ENCODE peak calls at places on chromosomes 11 and 22, in ten cellular contexts. One of them, this sample, is unnamed.

GRCh38 chr11:129248618-129249017 is 56.5 kb upstream of the ARHGAP32 start:
- DNase-seq in thoracic aorta: no peak
- DNase-seq in right lobe of liver: no peak
- DNase-seq in psoas muscle: no peak
- DNase-seq in upper lobe of left lung: no peak
- DNase-seq in astrocyte of the cerebellum: no peak
- DNase-seq in cardiac fibroblast: peak; percentile 57
- DNase-seq in epithelial cell of esophagus: peak; percentile 47
- DNase-seq in fibroblast of mammary gland: peak; percentile 84
- DNase-seq in foreskin fibroblast: peak; percentile 81
- DNase-seq in this sample: no peak

GRCh38 chr11:76062733-76063132 is 143.6 kb downstream of the WNT11 start:
- DNase-seq in thoracic aorta: no peak
- DNase-seq in right lobe of liver: no peak
- DNase-seq in psoas muscle: no peak
- DNase-seq in upper lobe of left lung: no peak
- DNase-seq in astrocyte of the cerebellum: no peak
- DNase-seq in cardiac fibroblast: no peak
- DNase-seq in epithelial cell of esophagus: no peak
- DNase-seq in fibroblast of mammary gland: no peak
- DNase-seq in foreskin fibroblast: no peak
- DNase-seq in this sample: no peak

GRCh38 chr11:125202362-125202880 is 37.9 kb downstream of the PKNOX2 start:
- DNase-seq in thoracic aorta: no peak
- DNase-seq in right lobe of liver: no peak
- DNase-seq in psoas muscle: no peak
- DNase-seq in upper lobe of left lung: no peak
- DNase-seq in astrocyte of the cerebellum: no peak
- DNase-seq in cardiac fibroblast: no peak
- DNase-seq in epithelial cell of esophagus: no peak
- DNase-seq in fibroblast of mammary gland: no peak
- DNase-seq in foreskin fibroblast: no peak
- DNase-seq in this sample: no peak

GRCh38 chr22:35631597-35631996 is 14.5 kb upstream of the MB start:
- DNase-seq in thoracic aorta: no peak
- DNase-seq in right lobe of liver: no peak
- DNase-seq in psoas muscle: peak; percentile 53
- DNase-seq in upper lobe of left lung: peak; percentile 62
- DNase-seq in astrocyte of the cerebellum: no peak
- DNase-seq in cardiac fibroblast: peak; percentile 52
- DNase-seq in epithelial cell of esophagus: peak; percentile 69
- DNase-seq in fibroblast of mammary gland: peak; percentile 46
- DNase-seq in foreskin fibroblast: peak; percentile 47
- DNase-seq in this sample: no peak

GRCh38 chr22:48065852-48066251 is 1303.4 kb downstream of the TBC1D22A start:
- DNase-seq in thoracic aorta: no peak
- DNase-seq in right lobe of liver: no peak
- DNase-seq in psoas muscle: no peak
- DNase-seq in upper lobe of left lung: no peak
- DNase-seq in astrocyte of the cerebellum: no peak
- DNase-seq in cardiac fibroblast: no peak
- DNase-seq in epithelial cell of esophagus: no peak
- DNase-seq in fibroblast of mammary gland: no peak
- DNase-seq in foreskin fibroblast: no peak
- DNase-seq in this sample: no peak

GRCh38 chr11:116707746-116708145 is 65.0 kb downstream of the BUD13 start:
- DNase-seq in thoracic aorta: no peak
- DNase-seq in right lobe of liver: no peak
- DNase-seq in psoas muscle: no peak
- DNase-seq in upper lobe of left lung: no peak
- DNase-seq in astrocyte of the cerebellum: no peak
- DNase-seq in cardiac fibroblast: no peak
- DNase-seq in epithelial cell of esophagus: peak; percentile 63
- DNase-seq in fibroblast of mammary gland: no peak
- DNase-seq in foreskin fibroblast: no peak
- DNase-seq in this sample: no peak

GRCh38 chr22:46590334-46590733 is 29.9 kb upstream of the GRAMD4 start:
- DNase-seq in thoracic aorta: no peak
- DNase-seq in right lobe of liver: peak; percentile 52
- DNase-seq in psoas muscle: peak; percentile 57
- DNase-seq in upper lobe of left lung: peak; percentile 61
- DNase-seq in astrocyte of the cerebellum: no peak
- DNase-seq in cardiac fibroblast: no peak
- DNase-seq in epithelial cell of esophagus: no peak
- DNase-seq in fibroblast of mammary gland: no peak
- DNase-seq in foreskin fibroblast: no peak
- DNase-seq in this sample: no peak

GRCh38 chr11:19958218-19958617 is 202.1 kb downstream of the DBX1 start:
- DNase-seq in thoracic aorta: no peak
- DNase-seq in right lobe of liver: no peak
- DNase-seq in psoas muscle: no peak
- DNase-seq in upper lobe of left lung: no peak
- DNase-seq in astrocyte of the cerebellum: no peak
- DNase-seq in cardiac fibroblast: peak; percentile 40
- DNase-seq in epithelial cell of esophagus: no peak
- DNase-seq in fibroblast of mammary gland: no peak
- DNase-seq in foreskin fibroblast: no peak
- DNase-seq in this sample: no peak

GRCh38 chr11:130550160-130550559 is 101.7 kb downstream of the ADAMTS15 start:
- DNase-seq in thoracic aorta: no peak
- DNase-seq in right lobe of liver: no peak
- DNase-seq in psoas muscle: no peak
- DNase-seq in upper lobe of left lung: no peak
- DNase-seq in astrocyte of the cerebellum: no peak
- DNase-seq in cardiac fibroblast: no peak
- DNase-seq in epithelial cell of esophagus: no peak
- DNase-seq in fibroblast of mammary gland: no peak
- DNase-seq in foreskin fibroblast: no peak
- DNase-seq in this sample: no peak

GRCh38 chr11:68843703-68844312 is 2.1 kb upstream of the CPT1A start:
- DNase-seq in thoracic aorta: no peak
- DNase-seq in right lobe of liver: peak; percentile 93
- DNase-seq in psoas muscle: peak; percentile 78
- DNase-seq in upper lobe of left lung: peak; percentile 94
- DNase-seq in astrocyte of the cerebellum: no peak
- DNase-seq in cardiac fibroblast: peak; percentile 56
- DNase-seq in epithelial cell of esophagus: peak; percentile 73
- DNase-seq in fibroblast of mammary gland: no peak
- DNase-seq in foreskin fibroblast: no peak
- DNase-seq in this sample: no peak

GRCh38 chr11:101706541-101706940 is 122.7 kb upstream of the TRPC6 start:
- DNase-seq in thoracic aorta: no peak
- DNase-seq in right lobe of liver: no peak
- DNase-seq in psoas muscle: no peak
- DNase-seq in upper lobe of left lung: no peak
- DNase-seq in astrocyte of the cerebellum: peak; percentile 13
- DNase-seq in cardiac fibroblast: no peak
- DNase-seq in epithelial cell of esophagus: peak; percentile 85
- DNase-seq in fibroblast of mammary gland: peak; percentile 54
- DNase-seq in foreskin fibroblast: peak; percentile 71
- DNase-seq in this sample: no peak

GRCh38 chr22:35987487-35987886 is 41.1 kb downstream of the RBFOX2 start:
- DNase-seq in thoracic aorta: no peak
- DNase-seq in right lobe of liver: no peak
- DNase-seq in psoas muscle: no peak
- DNase-seq in upper lobe of left lung: no peak
- DNase-seq in astrocyte of the cerebellum: no peak
- DNase-seq in cardiac fibroblast: peak; percentile 34
- DNase-seq in epithelial cell of esophagus: peak; percentile 24
- DNase-seq in fibroblast of mammary gland: peak; percentile 85
- DNase-seq in foreskin fibroblast: peak; percentile 76
- DNase-seq in this sample: no peak

GRCh38 chr22:35023692-35024363 is 42.1 kb upstream of the ISX start:
- DNase-seq in thoracic aorta: no peak
- DNase-seq in right lobe of liver: peak; percentile 73
- DNase-seq in psoas muscle: peak; percentile 66
- DNase-seq in upper lobe of left lung: peak; percentile 51
- DNase-seq in astrocyte of the cerebellum: no peak
- DNase-seq in cardiac fibroblast: peak; percentile 43
- DNase-seq in epithelial cell of esophagus: peak; percentile 25
- DNase-seq in fibroblast of mammary gland: peak; percentile 39
- DNase-seq in foreskin fibroblast: peak; percentile 31
- DNase-seq in this sample: no peak

GRCh38 chr11:109221190-109221589 is 200.8 kb upstream of the C11orf87 start:
- DNase-seq in thoracic aorta: no peak
- DNase-seq in right lobe of liver: no peak
- DNase-seq in psoas muscle: no peak
- DNase-seq in upper lobe of left lung: no peak
- DNase-seq in astrocyte of the cerebellum: no peak
- DNase-seq in cardiac fibroblast: no peak
- DNase-seq in epithelial cell of esophagus: no peak
- DNase-seq in fibroblast of mammary gland: no peak
- DNase-seq in foreskin fibroblast: no peak
- DNase-seq in this sample: no peak

DNA sequence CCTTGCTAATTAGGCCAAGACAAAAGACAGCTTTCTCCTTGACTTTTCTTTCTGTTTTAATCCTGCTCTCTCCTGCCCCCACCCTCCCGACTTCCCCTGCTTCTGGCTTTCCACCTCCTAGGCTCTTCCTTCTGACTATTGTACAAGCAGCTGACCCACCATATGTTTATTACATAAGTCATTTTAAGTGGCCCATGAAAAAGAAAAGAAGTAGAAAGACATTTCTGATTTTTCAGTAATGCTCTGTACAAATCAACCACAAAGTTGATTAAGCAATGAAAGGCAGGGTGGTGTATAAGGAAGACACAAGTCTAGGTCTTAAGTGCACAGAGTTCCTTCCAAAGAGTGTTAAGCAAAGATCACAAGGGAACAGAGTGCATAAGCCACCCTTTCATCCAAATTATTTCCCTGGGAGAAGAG is 18.2 kb downstream of the JAML start:
- DNase-seq in thoracic aorta: no peak
- DNase-seq in right lobe of liver: no peak
- DNase-seq in psoas muscle: no peak
- DNase-seq in upper lobe of left lung: no peak
- DNase-seq in astrocyte of the cerebellum: no peak
- DNase-seq in cardiac fibroblast: no peak
- DNase-seq in epithelial cell of esophagus: no peak
- DNase-seq in fibroblast of mammary gland: no peak
- DNase-seq in foreskin fibroblast: no peak
- DNase-seq in this sample: no peak
- H3K4me3 ChIP-seq in thoracic aorta: no peak overlapping the region
- H3K4me3 ChIP-seq in right lobe of liver: no peak overlapping the region
- H3K4me3 ChIP-seq in psoas muscle: no peak overlapping the region
- H3K4me3 ChIP-seq in upper lobe of left lung: no peak overlapping the region
- H3K4me3 ChIP-seq in astrocyte of the cerebellum: no peak overlapping the region
- H3K4me3 ChIP-seq in cardiac fibroblast: no peak overlapping the region
- H3K4me3 ChIP-seq in epithelial cell of esophagus: no peak overlapping the region
- H3K4me3 ChIP-seq in fibroblast of mammary gland: no peak overlapping the region
- H3K4me3 ChIP-seq in foreskin fibroblast: no peak overlapping the region
- H3K4me3 ChIP-seq in this sample: no peak overlapping the region

GRCh38 chr22:24954856-24955255 is 2.3 kb downstream of the KIAA1671 start:
- DNase-seq in thoracic aorta: no peak
- DNase-seq in right lobe of liver: no peak
- DNase-seq in psoas muscle: no peak
- DNase-seq in upper lobe of left lung: no peak
- DNase-seq in astrocyte of the cerebellum: no peak
- DNase-seq in cardiac fibroblast: no peak
- DNase-seq in epithelial cell of esophagus: no peak
- DNase-seq in fibroblast of mammary gland: no peak
- DNase-seq in foreskin fibroblast: no peak
- DNase-seq in this sample: no peak
- TF ChIP-seq CTCF in thoracic aorta: no peak
- TF ChIP-seq CTCF in right lobe of liver: no peak
- TF ChIP-seq CTCF in psoas muscle: no peak
- TF ChIP-seq CTCF in upper lobe of left lung: no peak
- TF ChIP-seq CTCF in astrocyte of the cerebellum: no peak
- TF ChIP-seq CTCF in cardiac fibroblast: no peak
- TF ChIP-seq CTCF in epithelial cell of esophagus: no peak
- TF ChIP-seq CTCF in fibroblast of mammary gland: no peak
- TF ChIP-seq CTCF in foreskin fibroblast: no peak
- TF ChIP-seq CTCF in this sample: no peak

GRCh38 chr11:35968386-35969088 is 24.7 kb downstream of the LDLRAD3 start:
- DNase-seq in thoracic aorta: no peak
- DNase-seq in right lobe of liver: no peak
- DNase-seq in psoas muscle: no peak
- DNase-seq in upper lobe of left lung: no peak
- DNase-seq in astrocyte of the cerebellum: no peak
- DNase-seq in cardiac fibroblast: no peak
- DNase-seq in epithelial cell of esophagus: no peak
- DNase-seq in fibroblast of mammary gland: no peak
- DNase-seq in foreskin fibroblast: peak; percentile 73
- DNase-seq in this sample: no peak

GRCh38 chr11:35964846-35965245 is 21.0 kb downstream of the LDLRAD3 start:
- DNase-seq in thoracic aorta: no peak
- DNase-seq in right lobe of liver: no peak
- DNase-seq in psoas muscle: no peak
- DNase-seq in upper lobe of left lung: no peak
- DNase-seq in astrocyte of the cerebellum: no peak
- DNase-seq in cardiac fibroblast: peak; percentile 57
- DNase-seq in epithelial cell of esophagus: no peak
- DNase-seq in fibroblast of mammary gland: no peak
- DNase-seq in foreskin fibroblast: peak; percentile 19
- DNase-seq in this sample: no peak

GRCh38 chr11:35962373-35963138 is 18.7 kb downstream of the LDLRAD3 start:
- DNase-seq in thoracic aorta: no peak
- DNase-seq in right lobe of liver: no peak
- DNase-seq in psoas muscle: no peak
- DNase-seq in upper lobe of left lung: no peak
- DNase-seq in astrocyte of the cerebellum: no peak
- DNase-seq in cardiac fibroblast: peak; percentile 84
- DNase-seq in epithelial cell of esophagus: no peak
- DNase-seq in fibroblast of mammary gland: peak; percentile 62
- DNase-seq in foreskin fibroblast: peak; percentile 16
- DNase-seq in this sample: no peak

GRCh38 chr11:35967042-35967441 is 23.2 kb downstream of the LDLRAD3 start:
- DNase-seq in thoracic aorta: no peak
- DNase-seq in right lobe of liver: no peak
- DNase-seq in psoas muscle: peak; percentile 57
- DNase-seq in upper lobe of left lung: no peak
- DNase-seq in astrocyte of the cerebellum: no peak
- DNase-seq in cardiac fibroblast: no peak
- DNase-seq in epithelial cell of esophagus: no peak
- DNase-seq in fibroblast of mammary gland: no peak
- DNase-seq in foreskin fibroblast: no peak
- DNase-seq in this sample: no peak

GRCh38 chr11:35963911-35964310 is 20.0 kb downstream of the LDLRAD3 start:
- DNase-seq in thoracic aorta: no peak
- DNase-seq in right lobe of liver: no peak
- DNase-seq in psoas muscle: no peak
- DNase-seq in upper lobe of left lung: no peak
- DNase-seq in astrocyte of the cerebellum: no peak
- DNase-seq in cardiac fibroblast: peak; percentile 97
- DNase-seq in epithelial cell of esophagus: no peak
- DNase-seq in fibroblast of mammary gland: peak; percentile 91
- DNase-seq in foreskin fibroblast: no peak
- DNase-seq in this sample: no peak
- H3K4me3 ChIP-seq in thoracic aorta: no peak overlapping the region
- H3K4me3 ChIP-seq in right lobe of liver: no peak overlapping the region
- H3K4me3 ChIP-seq in psoas muscle: no peak overlapping the region
- H3K4me3 ChIP-seq in upper lobe of left lung: no peak overlapping the region
- H3K4me3 ChIP-seq in astrocyte of the cerebellum: no peak overlapping the region
- H3K4me3 ChIP-seq in cardiac fibroblast: no peak overlapping the region
- H3K4me3 ChIP-seq in epithelial cell of esophagus: no peak overlapping the region
- H3K4me3 ChIP-seq in fibroblast of mammary gland: no peak overlapping the region
- H3K4me3 ChIP-seq in foreskin fibroblast: no peak overlapping the region
- H3K4me3 ChIP-seq in this sample: no peak overlapping the region

DNA sequence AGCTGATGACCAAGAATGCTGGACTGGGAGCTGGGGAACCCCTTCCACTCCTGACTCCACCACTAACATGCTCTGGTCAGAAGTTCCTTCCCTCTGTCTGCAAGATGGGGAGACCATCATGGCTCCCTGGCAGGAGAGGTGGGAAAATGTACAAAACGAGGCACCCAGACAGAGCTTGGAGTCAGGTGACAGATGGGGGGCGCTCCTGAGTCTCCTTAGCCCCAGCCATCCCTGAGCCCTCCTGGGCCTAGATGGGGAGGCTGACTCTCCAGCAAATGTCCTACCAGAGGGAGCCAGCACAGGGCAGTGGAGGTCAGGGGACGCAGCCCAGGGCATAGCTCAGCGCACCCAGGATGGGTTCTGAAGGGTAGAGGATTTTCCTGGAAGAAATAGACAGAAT is 20.0 kb downstream of the KCNJ4 start:
- DNase-seq in thoracic aorta: no peak
- DNase-seq in right lobe of liver: no peak
- DNase-seq in psoas muscle: no peak
- DNase-seq in upper lobe of left lung: no peak
- DNase-seq in astrocyte of the cerebellum: no peak
- DNase-seq in cardiac fibroblast: no peak
- DNase-seq in epithelial cell of esophagus: no peak
- DNase-seq in fibroblast of mammary gland: no peak
- DNase-seq in foreskin fibroblast: no peak
- DNase-seq in this sample: no peak
- TF ChIP-seq CTCF in thoracic aorta: no peak
- TF ChIP-seq CTCF in right lobe of liver: no peak
- TF ChIP-seq CTCF in psoas muscle: no peak
- TF ChIP-seq CTCF in upper lobe of left lung: no peak
- TF ChIP-seq CTCF in astrocyte of the cerebellum: no peak
- TF ChIP-seq CTCF in cardiac fibroblast: no peak
- TF ChIP-seq CTCF in epithelial cell of esophagus: no peak
- TF ChIP-seq CTCF in fibroblast of mammary gland: no peak
- TF ChIP-seq CTCF in foreskin fibroblast: no peak
- TF ChIP-seq CTCF in this sample: no peak